ENCODE peak calls at places on chromosomes 11 and 22, in nine cellular contexts. One of them, this sample, is unnamed.

GRCh38 chr22:42645938-42646568 is 3.1 kb downstream of the CYB5R3 start:
- DNase-seq in GOT3: no peak
- DNase-seq in fibroblast of lung: no peak
- DNase-seq in left ventricle myocardium inferior: no peak
- DNase-seq in heart right ventricle: no peak
- DNase-seq in activated T-cell treated with anti-CD3 and anti-CD28 coated beads for 48 hours: no peak
- DNase-seq in AG04450: no peak
- DNase-seq in stimulated activated CD4-positive, alpha-beta T cell treated with anti-CD3 and anti-CD28 coated beads, TNF-alpha, amount 100 ng/mL, for 4 hours: no peak
- DNase-seq in progenitor cell of endocrine pancreas: no peak
- DNase-seq in this sample: no peak

GRCh38 chr11:1516273-1517067 is 29.9 kb upstream of the MOB2 start:
- DNase-seq in AG04450: peak; percentile 7
- DNase-seq in activated T-cell treated with anti-CD3 and anti-CD28 coated beads for 48 hours: no peak
- DNase-seq in GOT3: no peak
- DNase-seq in progenitor cell of endocrine pancreas: no peak
- DNase-seq in fibroblast of lung: no peak
- DNase-seq in stimulated activated CD4-positive, alpha-beta T cell treated with anti-CD3 and anti-CD28 coated beads, TNF-alpha, amount 100 ng/mL, for 4 hours: no peak
- DNase-seq in heart right ventricle: no peak
- DNase-seq in left ventricle myocardium inferior: peak; percentile 8
- DNase-seq in this sample: no peak

GRCh38 chr22:45240137-45240809 is 421 bp downstream of the KIAA0930 start:
- DNase-seq in stimulated activated CD4-positive, alpha-beta T cell treated with anti-CD3 and anti-CD28 coated beads, TNF-alpha, amount 100 ng/mL, for 4 hours: peak; percentile 22
- DNase-seq in progenitor cell of endocrine pancreas: no peak
- DNase-seq in AG04450: no peak
- DNase-seq in left ventricle myocardium inferior: no peak
- DNase-seq in heart right ventricle: peak; percentile 42
- DNase-seq in fibroblast of lung: no peak
- DNase-seq in activated T-cell treated with anti-CD3 and anti-CD28 coated beads for 48 hours: peak; percentile 17
- DNase-seq in GOT3: no peak
- DNase-seq in this sample: peak; percentile 43

GRCh38 chr11:117610045-117610444 is 187.0 kb downstream of the DSCAML1 start:
- DNase-seq in activated T-cell treated with anti-CD3 and anti-CD28 coated beads for 48 hours: peak; percentile 8
- DNase-seq in stimulated activated CD4-positive, alpha-beta T cell treated with anti-CD3 and anti-CD28 coated beads, TNF-alpha, amount 100 ng/mL, for 4 hours: no peak
- DNase-seq in left ventricle myocardium inferior: no peak
- DNase-seq in AG04450: no peak
- DNase-seq in heart right ventricle: no peak
- DNase-seq in GOT3: no peak
- DNase-seq in progenitor cell of endocrine pancreas: no peak
- DNase-seq in fibroblast of lung: no peak
- DNase-seq in this sample: peak; percentile 18

GRCh38 chr11:128310676-128311445 is 276.5 kb downstream of the ETS1 start:
- DNase-seq in GOT3: no peak
- DNase-seq in fibroblast of lung: no peak
- DNase-seq in progenitor cell of endocrine pancreas: no peak
- DNase-seq in activated T-cell treated with anti-CD3 and anti-CD28 coated beads for 48 hours: no peak
- DNase-seq in stimulated activated CD4-positive, alpha-beta T cell treated with anti-CD3 and anti-CD28 coated beads, TNF-alpha, amount 100 ng/mL, for 4 hours: no peak
- DNase-seq in AG04450: no peak
- DNase-seq in left ventricle myocardium inferior: no peak
- DNase-seq in heart right ventricle: no peak
- DNase-seq in this sample: no peak

GRCh38 chr11:3123761-3124733 is 41.1 kb downstream of the OSBPL5 start:
- DNase-seq in activated T-cell treated with anti-CD3 and anti-CD28 coated beads for 48 hours: no peak
- DNase-seq in AG04450: peak; percentile 88
- DNase-seq in fibroblast of lung: peak; percentile 97
- DNase-seq in left ventricle myocardium inferior: peak; percentile 86
- DNase-seq in progenitor cell of endocrine pancreas: no peak
- DNase-seq in stimulated activated CD4-positive, alpha-beta T cell treated with anti-CD3 and anti-CD28 coated beads, TNF-alpha, amount 100 ng/mL, for 4 hours: no peak
- DNase-seq in GOT3: peak; percentile 20
- DNase-seq in heart right ventricle: peak; percentile 74
- DNase-seq in this sample: peak; percentile 34

GRCh38 chr22:46587492-46588278 is 32.5 kb upstream of the GRAMD4 start:
- DNase-seq in progenitor cell of endocrine pancreas: no peak
- DNase-seq in heart right ventricle: peak; percentile 49
- DNase-seq in stimulated activated CD4-positive, alpha-beta T cell treated with anti-CD3 and anti-CD28 coated beads, TNF-alpha, amount 100 ng/mL, for 4 hours: no peak
- DNase-seq in left ventricle myocardium inferior: peak; percentile 48
- DNase-seq in GOT3: no peak
- DNase-seq in AG04450: no peak
- DNase-seq in activated T-cell treated with anti-CD3 and anti-CD28 coated beads for 48 hours: no peak
- DNase-seq in fibroblast of lung: no peak
- DNase-seq in this sample: no peak

GRCh38 chr11:95920460-95921105 is 3.3 kb downstream of the MTMR2 start:
- DNase-seq in progenitor cell of endocrine pancreas: no peak
- DNase-seq in AG04450: no peak
- DNase-seq in activated T-cell treated with anti-CD3 and anti-CD28 coated beads for 48 hours: no peak
- DNase-seq in heart right ventricle: no peak
- DNase-seq in GOT3: no peak
- DNase-seq in fibroblast of lung: peak; percentile 61
- DNase-seq in stimulated activated CD4-positive, alpha-beta T cell treated with anti-CD3 and anti-CD28 coated beads, TNF-alpha, amount 100 ng/mL, for 4 hours: no peak
- DNase-seq in left ventricle myocardium inferior: no peak
- DNase-seq in this sample: no peak

GRCh38 chr11:92384316-92384715 is 159.7 kb downstream of the FAT3 start:
- DNase-seq in fibroblast of lung: peak; percentile 62
- DNase-seq in progenitor cell of endocrine pancreas: no peak
- DNase-seq in GOT3: no peak
- DNase-seq in activated T-cell treated with anti-CD3 and anti-CD28 coated beads for 48 hours: no peak
- DNase-seq in left ventricle myocardium inferior: no peak
- DNase-seq in stimulated activated CD4-positive, alpha-beta T cell treated with anti-CD3 and anti-CD28 coated beads, TNF-alpha, amount 100 ng/mL, for 4 hours: no peak
- DNase-seq in AG04450: no peak
- DNase-seq in heart right ventricle: no peak
- DNase-seq in this sample: no peak

This sample was measured in activated naive CD4-positive, alpha-beta T cell treated with anti-CD3 and anti-CD28 coated beads, Interleukin-2, amount 50 U/mL, for 72 hours.